ENCODE peak calls at places on chromosomes 5 and 9, in ten cellular contexts. S is activated CD8-positive, alpha-beta memory T cell treated with anti-CD3 and anti-CD28 coated beads, Interleukin-2, amount 10 ng/mL, durations not matched to agents 7 days and 5 days; Y is RPMI7951; I is cerebellum; O is cardiac muscle cell; T is IMR-90; H is stimulated activated CD4-positive, alpha-beta T cell treated with anti-CD3 and anti-CD28 coated beads, TNF-alpha, amount 100 ng/mL, for 1 hour; U is A549; L is HFF-Myc; E is occipital lobe. R is an unnamed sample.

GRCh38 chr5:155004138-155004744 is 9.3 kb upstream of the KIF4B start:
- DNase-seq in S (no peak), Y (no peak), I (no peak), O (peak), T (no peak), H (peak), U (no peak), L (no peak), E (no peak), R (no peak)

GRCh38 chr5:1064383-1065142 is 47.3 kb downstream of the SLC12A7 start:
- DNase-seq in S (no peak), Y (no peak), I (no peak), O (no peak), T (no peak), H (no peak), U (no peak), L (no peak), E (no peak), R (no peak)

GRCh38 chr5:88555658-88556057 is 287.0 kb upstream of the TMEM161B start:
- DNase-seq in S (no peak), Y (no peak), I (peak), O (peak), T (no peak), H (no peak), U (no peak), L (no peak), E (no peak), R (no peak)

GRCh38 chr5:32562841-32563240 is 22.5 kb upstream of the SUB1 start:
- DNase-seq in S (no peak), Y (no peak), I (no peak), O (no peak), T (peak), H (no peak), U (no peak), L (no peak), E (no peak), R (no peak)

GRCh38 chr5:194603-195209 is 3.4 kb downstream of the LRRC14B start:
- DNase-seq in S (no peak), Y (no peak), I (no peak), O (no peak), T (no peak), H (no peak), U (no peak), L (no peak), E (no peak), R (no peak)

GRCh38 chr9:5326893-5327548 is 12.7 kb downstream of the RLN1 start:
- DNase-seq in S (peak), Y (no peak), I (no peak), O (peak), T (peak), H (no peak), U (no peak), L (no peak), E (no peak), R (no peak)

GRCh38 chr5:170632985-170633234 is 129.1 kb downstream of the KCNIP1 start:
- DNase-seq in S (peak), Y (no peak), I (peak), O (peak), T (no peak), H (peak), U (no peak), L (no peak), E (no peak), R (no peak)

GRCh38 chr9:77433675-77434445 is 214.3 kb downstream of the GNA14 start:
- DNase-seq in S (peak), Y (peak), I (peak), O (peak), T (peak), H (peak), U (peak), L (no peak), E (peak), R (peak)

GRCh38 chr5:80245986-80246781 is 9.7 kb downstream of the SERINC5 start:
- DNase-seq in S (no peak), Y (no peak), I (no peak), O (no peak), T (peak), H (no peak), U (no peak), L (no peak), E (no peak), R (no peak)

GRCh38 chr9:127210851-127211730 is 53.5 kb upstream of the GARNL3 start:
- DNase-seq in S (no peak), Y (no peak), I (no peak), O (no peak), T (no peak), H (no peak), U (no peak), L (no peak), E (no peak), R (no peak)

R was measured in A172.